ENCODE peak calls at places on chromosomes 16 and 17, in five cellular contexts. One of them, this sample, is unnamed.

GRCh38 chr16:72983728-72984350 is 64.1 kb downstream of the ZFHX3 start:
- DNase-seq in heart left ventricle: no peak
- DNase-seq in endothelial cell of umbilical vein: no peak
- DNase-seq in MCF 10A: no peak
- DNase-seq in CD8-positive, alpha-beta T cell: no peak
- DNase-seq in this sample: no peak

GRCh38 chr17:78396436-78397335 is 18.2 kb downstream of the PGS1 start:
- DNase-seq in heart left ventricle: peak
- DNase-seq in endothelial cell of umbilical vein: no peak
- DNase-seq in MCF 10A: no peak
- DNase-seq in CD8-positive, alpha-beta T cell: no peak
- DNase-seq in this sample: no peak

GRCh38 chr17:35082073-35082657 is 18.7 kb upstream of the RFFL start:
- DNase-seq in heart left ventricle: no peak
- DNase-seq in endothelial cell of umbilical vein: peak
- DNase-seq in MCF 10A: peak
- DNase-seq in CD8-positive, alpha-beta T cell: no peak
- DNase-seq in this sample: no peak

GRCh38 chr17:41739661-41740352 is 5.4 kb upstream of the HAP1 start:
- DNase-seq in heart left ventricle: no peak
- DNase-seq in endothelial cell of umbilical vein: no peak
- DNase-seq in MCF 10A: peak
- DNase-seq in CD8-positive, alpha-beta T cell: no peak
- DNase-seq in this sample: no peak

GRCh38 chr16:81333356-81333755 is 18.6 kb downstream of the GAN start:
- DNase-seq in heart left ventricle: no peak
- DNase-seq in endothelial cell of umbilical vein: no peak
- DNase-seq in MCF 10A: no peak
- DNase-seq in CD8-positive, alpha-beta T cell: no peak
- DNase-seq in this sample: no peak

GRCh38 chr17:79728169-79728907 is 2.4 kb upstream of the ENPP7 start:
- DNase-seq in heart left ventricle: peak
- DNase-seq in endothelial cell of umbilical vein: peak
- DNase-seq in MCF 10A: peak
- DNase-seq in CD8-positive, alpha-beta T cell: peak
- DNase-seq in this sample: peak

GRCh38 chr17:75047398-75048098 is 523 bp downstream of the KCTD2 start:
- DNase-seq in heart left ventricle: peak
- DNase-seq in endothelial cell of umbilical vein: peak
- DNase-seq in MCF 10A: peak
- DNase-seq in CD8-positive, alpha-beta T cell: peak
- DNase-seq in this sample: peak

GRCh38 chr17:73232587-73233373 is 28.9 kb downstream of the CPSF4L start:
- DNase-seq in heart left ventricle: peak
- DNase-seq in endothelial cell of umbilical vein: peak
- DNase-seq in MCF 10A: peak
- DNase-seq in CD8-positive, alpha-beta T cell: peak
- DNase-seq in this sample: peak

GRCh38 chr16:53249331-53249730 is 184.9 kb upstream of the RBL2 start:
- DNase-seq in heart left ventricle: no peak
- DNase-seq in endothelial cell of umbilical vein: no peak
- DNase-seq in MCF 10A: no peak
- DNase-seq in CD8-positive, alpha-beta T cell: no peak
- DNase-seq in this sample: no peak

GRCh38 chr17:79798296-79799173 is 1.7 kb upstream of the CBX8 start:
- DNase-seq in heart left ventricle: no peak
- DNase-seq in endothelial cell of umbilical vein: no peak
- DNase-seq in MCF 10A: no peak
- DNase-seq in CD8-positive, alpha-beta T cell: no peak
- DNase-seq in this sample: no peak

GRCh38 chr16:66728804-66729203 is 22.6 kb downstream of the DYNC1LI2 start:
- DNase-seq in heart left ventricle: no peak
- DNase-seq in endothelial cell of umbilical vein: no peak
- DNase-seq in MCF 10A: no peak
- DNase-seq in CD8-positive, alpha-beta T cell: no peak
- DNase-seq in this sample: no peak

DNA sequence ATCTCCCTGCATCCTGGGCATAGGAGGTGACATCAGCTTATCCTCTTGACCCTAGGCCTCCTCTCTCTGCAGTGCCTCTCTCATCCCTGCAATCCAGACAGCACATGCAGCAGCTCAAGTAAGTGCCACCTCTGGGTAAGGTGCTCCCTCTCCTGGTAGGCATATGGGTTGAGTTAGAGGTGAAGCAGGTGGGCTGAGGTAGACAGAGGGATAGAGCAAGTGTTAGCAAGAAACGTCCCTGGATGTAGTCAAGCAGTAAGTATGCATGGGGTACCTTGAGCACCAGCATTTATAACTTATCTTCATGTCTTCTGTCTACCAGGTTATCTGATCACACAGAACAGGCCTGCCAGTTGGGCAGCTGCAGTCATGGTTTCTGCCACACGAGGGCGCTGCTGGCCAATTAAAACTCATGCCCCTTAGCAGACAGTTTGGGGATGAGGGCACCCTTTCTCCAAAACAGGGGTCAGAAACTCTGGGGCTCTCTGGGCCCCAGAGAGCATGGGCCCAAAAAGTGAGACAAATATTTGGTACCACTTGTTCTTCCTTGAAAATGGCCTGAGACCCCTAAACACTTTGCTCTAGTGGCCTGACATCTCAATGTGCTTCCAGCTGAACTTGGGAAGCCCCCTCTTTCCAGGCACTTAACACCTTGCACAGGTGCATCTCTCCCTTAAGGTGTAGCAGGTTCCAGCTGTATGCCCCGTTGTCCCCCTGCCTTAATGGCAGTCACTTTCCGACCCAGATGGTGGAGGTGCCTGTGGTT is 59.8 kb downstream of the NEUROD2 start:
- DNase-seq in heart left ventricle: peak
- DNase-seq in endothelial cell of umbilical vein: peak
- DNase-seq in MCF 10A: peak
- DNase-seq in CD8-positive, alpha-beta T cell: peak
- DNase-seq in this sample: peak
- TF ChIP-seq CTCF in heart left ventricle: peak
- TF ChIP-seq CTCF in endothelial cell of umbilical vein: peak
- TF ChIP-seq CTCF in MCF 10A: peak
- TF ChIP-seq CTCF in CD8-positive, alpha-beta T cell: peak
- TF ChIP-seq CTCF in this sample: peak

GRCh38 chr16:23423496-23424049 is 29.4 kb downstream of the COG7 start:
- DNase-seq in heart left ventricle: peak
- DNase-seq in endothelial cell of umbilical vein: peak
- DNase-seq in MCF 10A: peak
- DNase-seq in CD8-positive, alpha-beta T cell: no peak
- DNase-seq in this sample: no peak

GRCh38 chr16:23424292-23424958 is 28.6 kb downstream of the COG7 start:
- DNase-seq in heart left ventricle: no peak
- DNase-seq in endothelial cell of umbilical vein: peak
- DNase-seq in MCF 10A: peak
- DNase-seq in CD8-positive, alpha-beta T cell: no peak
- DNase-seq in this sample: no peak

GRCh38 chr16:23432176-23433128 is 20.5 kb downstream of the COG7 start:
- DNase-seq in heart left ventricle: no peak
- DNase-seq in endothelial cell of umbilical vein: no peak
- DNase-seq in MCF 10A: peak
- DNase-seq in CD8-positive, alpha-beta T cell: no peak
- DNase-seq in this sample: no peak

GRCh38 chr16:23433261-23433920 is 19.6 kb downstream of the COG7 start:
- DNase-seq in heart left ventricle: no peak
- DNase-seq in endothelial cell of umbilical vein: no peak
- DNase-seq in MCF 10A: no peak
- DNase-seq in CD8-positive, alpha-beta T cell: no peak
- DNase-seq in this sample: no peak

GRCh38 chr16:23428351-23428750 is 24.6 kb downstream of the COG7 start:
- DNase-seq in heart left ventricle: no peak
- DNase-seq in endothelial cell of umbilical vein: no peak
- DNase-seq in MCF 10A: peak
- DNase-seq in CD8-positive, alpha-beta T cell: no peak
- DNase-seq in this sample: no peak
- TF ChIP-seq CTCF in heart left ventricle: no peak
- TF ChIP-seq CTCF in endothelial cell of umbilical vein: no peak
- TF ChIP-seq CTCF in MCF 10A: no peak
- TF ChIP-seq CTCF in CD8-positive, alpha-beta T cell: no peak
- TF ChIP-seq CTCF in this sample: no peak

DNA sequence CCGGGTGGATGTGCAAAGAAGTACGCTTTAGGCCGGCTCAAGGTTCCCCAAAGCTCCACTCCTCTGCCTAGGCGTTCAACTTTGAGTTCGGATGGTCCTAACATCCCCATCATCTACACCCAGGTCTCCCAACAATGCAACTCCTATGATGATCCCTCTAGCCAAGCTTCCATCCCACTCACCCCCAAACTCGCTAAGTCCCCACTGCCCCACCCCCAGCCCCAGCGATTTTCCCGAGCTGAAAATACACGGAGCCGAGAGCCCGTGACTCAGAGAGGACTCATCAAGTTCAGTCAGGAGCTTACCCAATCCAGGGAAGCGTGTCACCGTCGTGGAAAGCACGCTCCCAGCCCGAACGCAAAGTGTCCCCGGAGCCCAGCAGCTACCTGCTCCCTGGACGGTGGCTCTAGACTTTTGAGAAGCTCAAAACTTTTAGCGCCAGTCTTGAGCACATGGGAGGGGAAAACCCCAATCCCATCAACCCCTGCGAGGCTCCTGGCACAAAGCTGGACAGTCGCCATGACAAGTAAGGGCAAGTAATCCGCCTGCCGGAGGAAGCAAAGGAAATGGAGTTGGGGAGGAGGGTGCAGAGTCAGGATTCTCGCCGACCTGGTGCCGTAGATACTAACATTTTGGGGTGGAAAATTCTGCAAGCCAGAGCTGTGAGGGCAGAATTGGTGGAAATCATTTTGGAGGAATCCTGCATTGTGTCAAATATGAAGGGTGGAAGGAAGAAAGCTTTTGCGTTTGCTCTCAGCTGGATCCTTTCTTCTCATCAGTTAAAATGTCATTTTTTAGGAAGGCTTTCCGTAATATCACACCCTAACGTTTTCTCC is at the start of gene TP53:
- DNase-seq in heart left ventricle: peak
- DNase-seq in endothelial cell of umbilical vein: peak
- DNase-seq in MCF 10A: peak
- DNase-seq in CD8-positive, alpha-beta T cell: peak
- DNase-seq in this sample: peak
- TF ChIP-seq CTCF in heart left ventricle: no peak
- TF ChIP-seq CTCF in endothelial cell of umbilical vein: no peak
- TF ChIP-seq CTCF in MCF 10A: no peak
- TF ChIP-seq CTCF in CD8-positive, alpha-beta T cell: no peak
- TF ChIP-seq CTCF in this sample: no peak

GRCh38 chr17:80942360-80943345 is 49.0 kb upstream of the CHMP6 start:
- DNase-seq in heart left ventricle: peak
- DNase-seq in endothelial cell of umbilical vein: no peak
- DNase-seq in MCF 10A: peak
- DNase-seq in CD8-positive, alpha-beta T cell: no peak
- DNase-seq in this sample: no peak
- TF ChIP-seq CTCF in heart left ventricle: peak
- TF ChIP-seq CTCF in endothelial cell of umbilical vein: no peak
- TF ChIP-seq CTCF in MCF 10A: no peak
- TF ChIP-seq CTCF in CD8-positive, alpha-beta T cell: no peak
- TF ChIP-seq CTCF in this sample: no peak

DNA sequence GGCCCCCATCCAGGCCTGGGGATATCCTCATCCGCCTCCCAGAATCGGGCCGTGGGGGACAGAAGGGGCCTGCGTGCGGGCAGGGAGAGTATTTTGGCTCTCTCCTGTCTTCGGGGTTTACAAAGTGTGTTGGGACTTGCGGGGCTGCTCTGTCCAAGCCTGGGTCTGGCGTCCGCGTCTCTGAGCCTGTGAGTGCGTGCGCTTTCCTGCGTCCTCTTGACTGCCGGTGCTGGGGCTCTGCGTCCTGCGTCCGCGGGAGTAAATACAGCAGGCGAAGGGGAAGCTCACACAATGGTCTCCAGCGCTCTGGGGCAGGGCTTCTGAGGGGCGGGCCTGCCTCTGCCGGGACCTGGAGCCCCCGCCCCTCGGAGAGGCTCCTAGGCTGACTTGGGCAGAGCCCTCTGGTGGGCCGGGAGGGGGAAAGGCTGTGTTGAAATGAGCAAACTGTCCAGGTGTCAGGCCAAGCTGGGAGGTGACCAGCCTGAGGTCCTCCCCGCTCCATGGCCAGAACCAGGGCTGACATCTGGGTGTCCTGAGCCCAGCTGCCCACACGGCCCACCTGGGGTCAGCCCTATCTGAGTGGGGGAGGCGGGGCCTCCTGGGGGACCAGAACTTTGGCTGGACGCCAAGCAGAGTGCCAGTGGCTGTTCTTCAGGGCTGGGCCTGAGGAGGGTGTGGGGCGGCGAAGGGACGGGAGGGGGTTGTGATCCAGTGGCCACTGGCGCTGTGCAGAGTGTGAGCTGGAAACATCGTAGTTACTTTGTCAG is 233.6 kb downstream of the SEC14L1 start:
- DNase-seq in heart left ventricle: peak
- DNase-seq in endothelial cell of umbilical vein: peak
- DNase-seq in MCF 10A: no peak
- DNase-seq in CD8-positive, alpha-beta T cell: peak
- DNase-seq in this sample: no peak
- TF ChIP-seq CTCF in heart left ventricle: peak
- TF ChIP-seq CTCF in endothelial cell of umbilical vein: no peak
- TF ChIP-seq CTCF in MCF 10A: no peak
- TF ChIP-seq CTCF in CD8-positive, alpha-beta T cell: peak
- TF ChIP-seq CTCF in this sample: no peak

GRCh38 chr16:88685156-88686061 is 898 bp downstream of the SNAI3 start:
- DNase-seq in heart left ventricle: no peak
- DNase-seq in endothelial cell of umbilical vein: no peak
- DNase-seq in MCF 10A: peak
- DNase-seq in CD8-positive, alpha-beta T cell: peak
- DNase-seq in this sample: no peak
- TF ChIP-seq CTCF in heart left ventricle: peak
- TF ChIP-seq CTCF in endothelial cell of umbilical vein: peak
- TF ChIP-seq CTCF in MCF 10A: peak
- TF ChIP-seq CTCF in CD8-positive, alpha-beta T cell: peak
- TF ChIP-seq CTCF in this sample: peak